ENCODE peak calls at places on chromosome 22, in nine cellular contexts. One of them, this sample, is unnamed.

GRCh38 chr22:19477321-19478085 is 1.5 kb downstream of the UFD1 start:
- DNase-seq in A172: no peak
- DNase-seq in activated CD4-positive, alpha-beta T cell treated with anti-CD3 and anti-CD28 coated beads, Interleukin-2, amount 50 U/mL, for 24 hours: no peak
- DNase-seq in NCI-H510A treated with DMSO at 0.1 percent for 48 hours: no peak
- DNase-seq in body of pancreas: no peak
- DNase-seq in esophagus squamous epithelium: no peak
- DNase-seq in astrocyte of the spinal cord: peak
- DNase-seq in iPS-NIHi11: no peak
- DNase-seq in NT2/D1: no peak
- DNase-seq in this sample: no peak

GRCh38 chr22:45318558-45319318 is 9.0 kb downstream of the FAM118A start:
- DNase-seq in A172: peak
- DNase-seq in activated CD4-positive, alpha-beta T cell treated with anti-CD3 and anti-CD28 coated beads, Interleukin-2, amount 50 U/mL, for 24 hours: no peak
- DNase-seq in NCI-H510A treated with DMSO at 0.1 percent for 48 hours: no peak
- DNase-seq in body of pancreas: no peak
- DNase-seq in esophagus squamous epithelium: no peak
- DNase-seq in astrocyte of the spinal cord: no peak
- DNase-seq in iPS-NIHi11: no peak
- DNase-seq in NT2/D1: no peak
- DNase-seq in this sample: no peak

GRCh38 chr22:39556970-39557811 is 13.4 kb upstream of the CACNA1I start:
- DNase-seq in A172: no peak
- DNase-seq in activated CD4-positive, alpha-beta T cell treated with anti-CD3 and anti-CD28 coated beads, Interleukin-2, amount 50 U/mL, for 24 hours: no peak
- DNase-seq in NCI-H510A treated with DMSO at 0.1 percent for 48 hours: no peak
- DNase-seq in body of pancreas: no peak
- DNase-seq in esophagus squamous epithelium: no peak
- DNase-seq in astrocyte of the spinal cord: no peak
- DNase-seq in iPS-NIHi11: peak
- DNase-seq in NT2/D1: no peak
- DNase-seq in this sample: no peak

GRCh38 chr22:50621948-50622722 is 5.8 kb downstream of the ARSA start:
- DNase-seq in A172: no peak
- DNase-seq in activated CD4-positive, alpha-beta T cell treated with anti-CD3 and anti-CD28 coated beads, Interleukin-2, amount 50 U/mL, for 24 hours: no peak
- DNase-seq in NCI-H510A treated with DMSO at 0.1 percent for 48 hours: peak
- DNase-seq in body of pancreas: peak
- DNase-seq in esophagus squamous epithelium: no peak
- DNase-seq in astrocyte of the spinal cord: no peak
- DNase-seq in iPS-NIHi11: no peak
- DNase-seq in NT2/D1: no peak
- DNase-seq in this sample: no peak

GRCh38 chr22:23035557-23036277 is 34.6 kb upstream of the GNAZ start:
- DNase-seq in A172: no peak
- DNase-seq in activated CD4-positive, alpha-beta T cell treated with anti-CD3 and anti-CD28 coated beads, Interleukin-2, amount 50 U/mL, for 24 hours: no peak
- DNase-seq in NCI-H510A treated with DMSO at 0.1 percent for 48 hours: no peak
- DNase-seq in body of pancreas: no peak
- DNase-seq in esophagus squamous epithelium: no peak
- DNase-seq in astrocyte of the spinal cord: no peak
- DNase-seq in iPS-NIHi11: no peak
- DNase-seq in NT2/D1: no peak
- DNase-seq in this sample: no peak

GRCh38 chr22:41534219-41534618 is 10.1 kb downstream of the POLR3H start:
- DNase-seq in A172: no peak
- DNase-seq in activated CD4-positive, alpha-beta T cell treated with anti-CD3 and anti-CD28 coated beads, Interleukin-2, amount 50 U/mL, for 24 hours: no peak
- DNase-seq in NCI-H510A treated with DMSO at 0.1 percent for 48 hours: no peak
- DNase-seq in body of pancreas: no peak
- DNase-seq in esophagus squamous epithelium: no peak
- DNase-seq in astrocyte of the spinal cord: no peak
- DNase-seq in iPS-NIHi11: no peak
- DNase-seq in NT2/D1: no peak
- DNase-seq in this sample: no peak

GRCh38 chr22:22030493-22031182 is 48.1 kb upstream of the TOP3B start:
- DNase-seq in A172: no peak
- DNase-seq in activated CD4-positive, alpha-beta T cell treated with anti-CD3 and anti-CD28 coated beads, Interleukin-2, amount 50 U/mL, for 24 hours: no peak
- DNase-seq in NCI-H510A treated with DMSO at 0.1 percent for 48 hours: no peak
- DNase-seq in body of pancreas: no peak
- DNase-seq in esophagus squamous epithelium: no peak
- DNase-seq in astrocyte of the spinal cord: no peak
- DNase-seq in iPS-NIHi11: peak
- DNase-seq in NT2/D1: no peak
- DNase-seq in this sample: no peak

GRCh38 chr22:40107244-40107643 is 70.5 kb upstream of the TNRC6B start:
- DNase-seq in A172: no peak
- DNase-seq in activated CD4-positive, alpha-beta T cell treated with anti-CD3 and anti-CD28 coated beads, Interleukin-2, amount 50 U/mL, for 24 hours: no peak
- DNase-seq in NCI-H510A treated with DMSO at 0.1 percent for 48 hours: no peak
- DNase-seq in body of pancreas: no peak
- DNase-seq in esophagus squamous epithelium: no peak
- DNase-seq in astrocyte of the spinal cord: no peak
- DNase-seq in iPS-NIHi11: no peak
- DNase-seq in NT2/D1: no peak
- DNase-seq in this sample: no peak

GRCh38 chr22:46436595-46437163 is 100.7 kb downstream of the CELSR1 start:
- DNase-seq in A172: peak
- DNase-seq in activated CD4-positive, alpha-beta T cell treated with anti-CD3 and anti-CD28 coated beads, Interleukin-2, amount 50 U/mL, for 24 hours: no peak
- DNase-seq in NCI-H510A treated with DMSO at 0.1 percent for 48 hours: no peak
- DNase-seq in body of pancreas: no peak
- DNase-seq in esophagus squamous epithelium: no peak
- DNase-seq in astrocyte of the spinal cord: peak
- DNase-seq in iPS-NIHi11: no peak
- DNase-seq in NT2/D1: no peak
- DNase-seq in this sample: no peak

GRCh38 chr22:23655891-23656475 is 23.9 kb upstream of the DRICH1 start:
- DNase-seq in A172: no peak
- DNase-seq in activated CD4-positive, alpha-beta T cell treated with anti-CD3 and anti-CD28 coated beads, Interleukin-2, amount 50 U/mL, for 24 hours: no peak
- DNase-seq in NCI-H510A treated with DMSO at 0.1 percent for 48 hours: no peak
- DNase-seq in body of pancreas: no peak
- DNase-seq in esophagus squamous epithelium: no peak
- DNase-seq in astrocyte of the spinal cord: no peak
- DNase-seq in iPS-NIHi11: no peak
- DNase-seq in NT2/D1: no peak
- DNase-seq in this sample: no peak

GRCh38 chr22:48757581-48757980 is 1070.1 kb downstream of the BRD1 start:
- DNase-seq in A172: no peak
- DNase-seq in activated CD4-positive, alpha-beta T cell treated with anti-CD3 and anti-CD28 coated beads, Interleukin-2, amount 50 U/mL, for 24 hours: no peak
- DNase-seq in NCI-H510A treated with DMSO at 0.1 percent for 48 hours: no peak
- DNase-seq in body of pancreas: no peak
- DNase-seq in esophagus squamous epithelium: no peak
- DNase-seq in astrocyte of the spinal cord: no peak
- DNase-seq in iPS-NIHi11: no peak
- DNase-seq in NT2/D1: no peak
- DNase-seq in this sample: no peak

GRCh38 chr22:27799334-27800249 is 2.0 kb downstream of the MN1 start:
- DNase-seq in A172: no peak
- DNase-seq in activated CD4-positive, alpha-beta T cell treated with anti-CD3 and anti-CD28 coated beads, Interleukin-2, amount 50 U/mL, for 24 hours: no peak
- DNase-seq in NCI-H510A treated with DMSO at 0.1 percent for 48 hours: no peak
- DNase-seq in body of pancreas: no peak
- DNase-seq in esophagus squamous epithelium: no peak
- DNase-seq in astrocyte of the spinal cord: no peak
- DNase-seq in iPS-NIHi11: peak
- DNase-seq in NT2/D1: no peak
- DNase-seq in this sample: no peak

GRCh38 chr22:23604939-23605712 is 25.0 kb upstream of the IGLL1 start:
- DNase-seq in A172: no peak
- DNase-seq in activated CD4-positive, alpha-beta T cell treated with anti-CD3 and anti-CD28 coated beads, Interleukin-2, amount 50 U/mL, for 24 hours: no peak
- DNase-seq in NCI-H510A treated with DMSO at 0.1 percent for 48 hours: no peak
- DNase-seq in body of pancreas: no peak
- DNase-seq in esophagus squamous epithelium: no peak
- DNase-seq in astrocyte of the spinal cord: no peak
- DNase-seq in iPS-NIHi11: no peak
- DNase-seq in NT2/D1: no peak
- DNase-seq in this sample: no peak